ENCODE peak calls at places on chromosomes 7 and 10, in seven cellular contexts. One of them, this sample, is unnamed.

GRCh38 chr7:71131256-71131752 is 640 bp upstream of the GALNT17 start:
- DNase-seq in sigmoid colon: peak; percentile 77
- DNase-seq in A549: no peak
- DNase-seq in HepG2: no peak
- DNase-seq in body of pancreas: peak; percentile 77
- DNase-seq in spleen: peak; percentile 72
- DNase-seq in Peyer's patch: peak; percentile 50
- DNase-seq in this sample: no peak

GRCh38 chr7:102874966-102875365 is 37.8 kb upstream of the LRRC17 start:
- DNase-seq in HepG2: no peak
- DNase-seq in spleen: no peak
- DNase-seq in Peyer's patch: no peak
- DNase-seq in sigmoid colon: no peak
- DNase-seq in body of pancreas: no peak
- DNase-seq in A549: no peak
- DNase-seq in this sample: no peak

GRCh38 chr10:33774857-33775256 is 440.4 kb upstream of the NRP1 start:
- DNase-seq in spleen: no peak
- DNase-seq in sigmoid colon: no peak
- DNase-seq in HepG2: no peak
- DNase-seq in Peyer's patch: no peak
- DNase-seq in A549: no peak
- DNase-seq in body of pancreas: no peak
- DNase-seq in this sample: no peak

GRCh38 chr7:22582860-22583640 is 83.1 kb upstream of the STEAP1B start:
- DNase-seq in body of pancreas: peak; percentile 71
- DNase-seq in Peyer's patch: no peak
- DNase-seq in spleen: no peak
- DNase-seq in A549: peak; percentile 86
- DNase-seq in sigmoid colon: no peak
- DNase-seq in HepG2: no peak
- DNase-seq in this sample: peak; percentile 85

GRCh38 chr10:28532223-28532508 is 752 bp upstream of the WAC start:
- DNase-seq in Peyer's patch: no peak
- DNase-seq in spleen: no peak
- DNase-seq in HepG2: peak; percentile 27
- DNase-seq in sigmoid colon: no peak
- DNase-seq in A549: no peak
- DNase-seq in body of pancreas: no peak
- DNase-seq in this sample: no peak

GRCh38 chr10:13219685-13220670 is 14.2 kb downstream of the UCMA start:
- DNase-seq in spleen: no peak
- DNase-seq in sigmoid colon: peak; percentile 26
- DNase-seq in A549: peak; percentile 56
- DNase-seq in body of pancreas: peak; percentile 9
- DNase-seq in Peyer's patch: peak; percentile 59
- DNase-seq in HepG2: peak; percentile 48
- DNase-seq in this sample: no peak

GRCh38 chr7:66452165-66452564 is 176.5 kb upstream of the KCTD7 start:
- DNase-seq in A549: no peak
- DNase-seq in HepG2: peak; percentile 24
- DNase-seq in spleen: no peak
- DNase-seq in sigmoid colon: no peak
- DNase-seq in body of pancreas: no peak
- DNase-seq in Peyer's patch: no peak
- DNase-seq in this sample: no peak

GRCh38 chr7:117458977-117459583 is 20.7 kb upstream of the CFTR start:
- DNase-seq in A549: peak; percentile 17
- DNase-seq in Peyer's patch: no peak
- DNase-seq in body of pancreas: no peak
- DNase-seq in spleen: no peak
- DNase-seq in HepG2: peak; percentile 18
- DNase-seq in sigmoid colon: no peak
- DNase-seq in this sample: no peak

GRCh38 chr7:66952343-66953043 is 31.5 kb downstream of the TMEM248 start:
- DNase-seq in body of pancreas: no peak
- DNase-seq in HepG2: peak; percentile 23
- DNase-seq in A549: peak; percentile 85
- DNase-seq in spleen: peak; percentile 55
- DNase-seq in Peyer's patch: peak; percentile 64
- DNase-seq in sigmoid colon: no peak
- DNase-seq in this sample: no peak

GRCh38 chr10:5555031-5555510 is 30.3 kb downstream of the CALML3 start:
- DNase-seq in A549: no peak
- DNase-seq in sigmoid colon: peak; percentile 63
- DNase-seq in spleen: peak; percentile 64
- DNase-seq in body of pancreas: no peak
- DNase-seq in Peyer's patch: peak; percentile 40
- DNase-seq in HepG2: no peak
- DNase-seq in this sample: no peak

GRCh38 chr10:128174581-128175559 is 48.6 kb upstream of the MKI67 start:
- DNase-seq in A549: no peak
- DNase-seq in spleen: no peak
- DNase-seq in Peyer's patch: no peak
- DNase-seq in body of pancreas: no peak
- DNase-seq in sigmoid colon: no peak
- DNase-seq in HepG2: peak; percentile 32
- DNase-seq in this sample: no peak

GRCh38 chr10:28293238-28294168 is 9.4 kb downstream of the MPP7 start:
- DNase-seq in sigmoid colon: no peak
- DNase-seq in spleen: no peak
- DNase-seq in HepG2: no peak
- DNase-seq in A549: no peak
- DNase-seq in Peyer's patch: no peak
- DNase-seq in body of pancreas: no peak
- DNase-seq in this sample: peak; percentile 43

GRCh38 chr10:52864459-52865106 is 92.0 kb upstream of the MBL2 start:
- DNase-seq in Peyer's patch: no peak
- DNase-seq in A549: peak; percentile 5
- DNase-seq in body of pancreas: peak; percentile 35
- DNase-seq in sigmoid colon: no peak
- DNase-seq in HepG2: peak; percentile 64
- DNase-seq in spleen: peak; percentile 67
- DNase-seq in this sample: no peak

GRCh38 chr7:154353385-154353784 is 301.2 kb downstream of the DPP6 start:
- DNase-seq in body of pancreas: no peak
- DNase-seq in spleen: no peak
- DNase-seq in Peyer's patch: no peak
- DNase-seq in HepG2: no peak
- DNase-seq in A549: no peak
- DNase-seq in sigmoid colon: no peak
- DNase-seq in this sample: no peak

GRCh38 chr7:155216475-155217272 is 81.0 kb upstream of the INSIG1 start:
- DNase-seq in A549: no peak
- DNase-seq in body of pancreas: no peak
- DNase-seq in Peyer's patch: peak; percentile 7
- DNase-seq in HepG2: no peak
- DNase-seq in spleen: peak; percentile 35
- DNase-seq in sigmoid colon: peak; percentile 20
- DNase-seq in this sample: no peak

GRCh38 chr7:114944742-114945625 is 23.1 kb downstream of the MDFIC start:
- DNase-seq in HepG2: no peak
- DNase-seq in spleen: no peak
- DNase-seq in body of pancreas: peak; percentile 46
- DNase-seq in sigmoid colon: peak; percentile 90
- DNase-seq in A549: no peak
- DNase-seq in Peyer's patch: no peak
- DNase-seq in this sample: peak; percentile 29

GRCh38 chr7:15378494-15378893 is 183.3 kb downstream of the AGMO start:
- DNase-seq in body of pancreas: no peak
- DNase-seq in A549: no peak
- DNase-seq in sigmoid colon: no peak
- DNase-seq in Peyer's patch: no peak
- DNase-seq in HepG2: no peak
- DNase-seq in spleen: no peak
- DNase-seq in this sample: no peak

GRCh38 chr10:25852364-25852941 is 81.6 kb upstream of the MYO3A start:
- DNase-seq in A549: no peak
- DNase-seq in sigmoid colon: no peak
- DNase-seq in Peyer's patch: no peak
- DNase-seq in HepG2: no peak
- DNase-seq in body of pancreas: no peak
- DNase-seq in spleen: no peak
- DNase-seq in this sample: no peak

GRCh38 chr10:2508971-2509605 is 558.3 kb upstream of the PFKP start:
- DNase-seq in HepG2: no peak
- DNase-seq in spleen: no peak
- DNase-seq in body of pancreas: no peak
- DNase-seq in A549: no peak
- DNase-seq in Peyer's patch: no peak
- DNase-seq in sigmoid colon: no peak
- DNase-seq in this sample: no peak

GRCh38 chr10:95392711-95393164 is 101.9 kb upstream of the PDLIM1 start:
- DNase-seq in spleen: no peak
- DNase-seq in body of pancreas: no peak
- DNase-seq in HepG2: no peak
- DNase-seq in sigmoid colon: no peak
- DNase-seq in Peyer's patch: no peak
- DNase-seq in A549: no peak
- DNase-seq in this sample: no peak

GRCh38 chr7:142459557-142459963 is 201.7 kb upstream of the PRSS58 start:
- DNase-seq in Peyer's patch: no peak
- DNase-seq in spleen: no peak
- DNase-seq in A549: peak; percentile 61
- DNase-seq in HepG2: peak; percentile 25
- DNase-seq in body of pancreas: peak; percentile 21
- DNase-seq in sigmoid colon: no peak
- DNase-seq in this sample: no peak

GRCh38 chr7:30475580-30475979 is 3.0 kb downstream of the NOD1 start:
- DNase-seq in HepG2: no peak
- DNase-seq in body of pancreas: no peak
- DNase-seq in Peyer's patch: no peak
- DNase-seq in A549: no peak
- DNase-seq in sigmoid colon: no peak
- DNase-seq in spleen: no peak
- DNase-seq in this sample: no peak

GRCh38 chr7:30473393-30473775 is 5.2 kb downstream of the NOD1 start:
- DNase-seq in A549: no peak
- DNase-seq in sigmoid colon: no peak
- DNase-seq in spleen: no peak
- DNase-seq in HepG2: no peak
- DNase-seq in body of pancreas: no peak
- DNase-seq in Peyer's patch: no peak
- DNase-seq in this sample: no peak

GRCh38 chr7:30474485-30474884 is 4.1 kb downstream of the NOD1 start:
- DNase-seq in body of pancreas: no peak
- DNase-seq in A549: no peak
- DNase-seq in HepG2: no peak
- DNase-seq in sigmoid colon: peak; percentile 25
- DNase-seq in Peyer's patch: no peak
- DNase-seq in spleen: no peak
- DNase-seq in this sample: no peak

GRCh38 chr7:30473903-30474302 is 4.7 kb downstream of the NOD1 start:
- DNase-seq in sigmoid colon: no peak
- DNase-seq in HepG2: no peak
- DNase-seq in Peyer's patch: no peak
- DNase-seq in spleen: no peak
- DNase-seq in body of pancreas: no peak
- DNase-seq in A549: no peak
- DNase-seq in this sample: no peak

GRCh38 chr7:30474893-30475292 is 3.7 kb downstream of the NOD1 start:
- DNase-seq in HepG2: no peak
- DNase-seq in body of pancreas: no peak
- DNase-seq in Peyer's patch: no peak
- DNase-seq in A549: no peak
- DNase-seq in spleen: no peak
- DNase-seq in sigmoid colon: peak; percentile 72
- DNase-seq in this sample: no peak
- H3K4me1 ChIP-seq in HepG2: peaks cover 42% of the 10 kb centered on the region
- H3K4me1 ChIP-seq in body of pancreas: peaks cover 52% of the 10 kb centered on the region
- H3K4me1 ChIP-seq in Peyer's patch: no peaks in the 10 kb centered on the region
- H3K4me1 ChIP-seq in A549: peaks cover 55% of the 10 kb centered on the region
- H3K4me1 ChIP-seq in spleen: peaks cover 54% of the 10 kb centered on the region
- H3K4me1 ChIP-seq in sigmoid colon: peaks cover 62% of the 10 kb centered on the region
- H3K4me1 ChIP-seq in this sample: peaks cover 90% of the 10 kb centered on the region

DNA sequence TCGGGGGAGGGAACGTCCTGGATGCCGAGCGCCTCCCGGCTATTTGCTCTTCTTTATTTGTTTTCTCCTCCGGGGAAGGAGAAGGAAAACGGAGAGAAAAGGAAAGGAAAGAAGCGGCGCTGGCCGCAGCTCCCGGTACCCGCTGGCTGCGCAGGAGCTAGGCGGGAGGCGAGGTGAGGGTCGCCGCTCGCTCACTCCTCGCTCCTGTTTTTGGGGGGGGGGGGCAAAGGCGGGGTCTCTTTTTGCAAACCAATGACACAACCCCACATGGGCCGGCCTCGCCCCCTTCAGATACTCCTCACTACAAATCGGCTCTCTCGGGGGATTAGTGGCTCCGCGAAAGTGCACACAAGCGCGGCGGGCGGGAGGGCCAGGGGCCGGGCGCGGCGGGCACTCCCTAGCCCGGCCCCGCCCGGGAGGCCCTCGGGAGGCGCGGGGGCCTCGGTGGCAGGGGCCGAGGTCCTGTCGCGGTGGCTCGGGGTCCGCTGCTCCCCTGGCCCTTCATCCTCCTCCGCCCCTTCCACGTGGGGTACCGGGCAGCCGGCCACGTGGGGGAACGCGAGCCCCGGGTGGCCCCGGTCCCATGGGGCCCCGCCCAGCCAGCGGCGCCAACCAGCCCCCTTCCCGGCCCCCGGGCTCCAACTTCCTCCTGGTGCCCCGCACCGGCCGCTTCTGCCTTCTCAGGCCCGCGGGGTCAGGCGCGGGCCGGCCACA is 650 bp upstream of the CTBP2 start:
- DNase-seq in body of pancreas: peak; percentile 83
- DNase-seq in Peyer's patch: peak; percentile 76
- DNase-seq in A549: peak; percentile 94
- DNase-seq in HepG2: no peak
- DNase-seq in spleen: peak; percentile 92
- DNase-seq in sigmoid colon: peak; percentile 93
- DNase-seq in this sample: peak; percentile 86
- TF ChIP-seq POLR2A in body of pancreas: peak; percentile 7
- TF ChIP-seq POLR2A in Peyer's patch: no peak
- TF ChIP-seq POLR2A in A549: no peak
- TF ChIP-seq POLR2A in HepG2: no peak
- TF ChIP-seq POLR2A in spleen: no peak
- TF ChIP-seq POLR2A in sigmoid colon: no peak
- TF ChIP-seq POLR2A in this sample: no peak

DNA sequence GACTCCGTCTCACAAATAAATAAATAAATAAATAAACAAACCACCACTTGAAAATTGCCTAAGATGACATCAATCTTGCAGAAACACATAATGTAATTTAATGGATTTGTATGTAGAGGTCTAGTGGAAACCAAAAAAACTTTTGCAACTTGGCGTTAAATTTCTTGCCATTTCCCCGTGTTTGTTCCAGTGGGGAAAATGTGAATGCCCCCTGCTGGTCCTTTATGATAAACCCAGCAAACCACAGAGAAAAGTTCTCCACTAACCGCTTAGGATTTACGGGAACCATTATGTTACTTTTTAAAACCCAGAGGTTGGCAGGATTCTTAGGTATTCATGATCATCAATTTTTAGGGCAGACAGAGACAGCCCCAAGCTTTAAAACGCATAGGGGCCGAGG is 32.5 kb downstream of the LAMB4 start:
- DNase-seq in Peyer's patch: no peak
- DNase-seq in HepG2: peak; percentile 20
- DNase-seq in spleen: no peak
- DNase-seq in sigmoid colon: no peak
- DNase-seq in A549: peak; percentile 61
- DNase-seq in body of pancreas: peak; percentile 45
- DNase-seq in this sample: no peak
- H3K4me1 ChIP-seq in Peyer's patch: no peaks in the 10 kb centered on the region
- H3K4me1 ChIP-seq in HepG2: peaks cover 39% of the 10 kb centered on the region
- H3K4me1 ChIP-seq in spleen: no peaks in the 10 kb centered on the region
- H3K4me1 ChIP-seq in sigmoid colon: peaks cover 18% of the 10 kb centered on the region
- H3K4me1 ChIP-seq in A549: peaks cover 40% of the 10 kb centered on the region
- H3K4me1 ChIP-seq in body of pancreas: peaks cover 25% of the 10 kb centered on the region
- H3K4me1 ChIP-seq in this sample: peaks cover 26% of the 10 kb centered on the region

GRCh38 chr7:26186364-26187311 is 13.9 kb downstream of the HNRNPA2B1 start:
- DNase-seq in HepG2: no peak
- DNase-seq in A549: no peak
- DNase-seq in body of pancreas: no peak
- DNase-seq in Peyer's patch: no peak
- DNase-seq in sigmoid colon: no peak
- DNase-seq in spleen: no peak
- DNase-seq in this sample: no peak
- TF ChIP-seq POLR2A in HepG2: peak; percentile 58
- TF ChIP-seq POLR2A in A549: no peak
- TF ChIP-seq POLR2A in body of pancreas: no peak
- TF ChIP-seq POLR2A in Peyer's patch: no peak
- TF ChIP-seq POLR2A in sigmoid colon: no peak
- TF ChIP-seq POLR2A in spleen: no peak
- TF ChIP-seq POLR2A in this sample: no peak